ENCODE peak calls at places on chromosome 11, in eight cellular contexts. G is activated T-helper 1 cell treated with Interleukin-2 at 50 U/mL for 16 hours; U is nephron progenitor cell; H is lower leg skin; L is amniotic stem cell; Y is caudate nucleus; F is stimulated activated CD8-positive, alpha-beta memory T cell treated with anti-CD3 and anti-CD28 coated beads, Interleukin-7, amount 100 ng/mL, for 1 hour; O is GM23338. K is an unnamed sample.

GRCh38 chr11:120215634-120216033 is 4.8 kb downstream of the OAF start:
- DNase-seq in U (no peak), G (no peak), Y (no peak), H (no peak), F (no peak), O (no peak), L (no peak), K (no peak)

GRCh38 chr11:117443269-117444186 is 115.9 kb downstream of the CEP164 start:
- DNase-seq in F (no peak), L (no peak), U (peak), H (no peak), O (peak), Y (peak), G (no peak), K (peak)

GRCh38 chr11:2114430-2115241 is 24.6 kb downstream of the IGF2 start:
- DNase-seq in O (no peak), U (no peak), L (no peak), G (no peak), F (no peak), H (no peak), Y (no peak), K (no peak)

GRCh38 chr11:31825453-31826391 is 14.6 kb upstream of the PAX6 start:
- DNase-seq in G (no peak), F (no peak), H (no peak), Y (no peak), U (peak), O (peak), L (no peak), K (no peak)

GRCh38 chr11:18853086-18853720 is 61.6 kb upstream of the PTPN5 start:
- DNase-seq in H (no peak), U (no peak), L (no peak), G (no peak), F (no peak), Y (no peak), O (peak), K (no peak)

GRCh38 chr11:119742263-119742861 is 13.4 kb upstream of the NECTIN1 start:
- DNase-seq in H (no peak), U (peak), F (no peak), Y (peak), L (no peak), G (no peak), O (peak), K (no peak)

GRCh38 chr11:7536102-7536501 is 22.3 kb downstream of the PPFIBP2 start:
- DNase-seq in G (no peak), L (no peak), U (peak), H (peak), Y (no peak), F (no peak), O (peak), K (no peak)

GRCh38 chr11:56271092-56271491 is 2.9 kb upstream of the OR5T1 start:
- DNase-seq in O (peak), L (no peak), Y (no peak), G (no peak), U (no peak), H (no peak), F (no peak), K (no peak)

GRCh38 chr11:66327171-66328035 is 8.8 kb downstream of the RIN1 start:
- DNase-seq in F (no peak), H (peak), U (no peak), O (no peak), Y (no peak), L (peak), G (no peak), K (no peak)

GRCh38 chr11:83863272-83863671 is 577.1 kb upstream of the CCDC90B start:
- DNase-seq in G (no peak), H (no peak), U (no peak), F (no peak), O (no peak), L (no peak), Y (no peak), K (no peak)